ENCODE peak calls at places on chromosomes 13 and 19, in six cellular contexts. One of them, this sample, is unnamed.

GRCh38 chr13:46297338-46297737 is 85.6 kb downstream of the LRRC63 start:
- DNase-seq in heart left ventricle: no peak
- DNase-seq in trophoblast cell: peak; percentile 36
- DNase-seq in uterus: no peak
- DNase-seq in tibial nerve: no peak
- DNase-seq in neural progenitor cell: no peak
- DNase-seq in this sample: no peak

GRCh38 chr19:40165362-40165937 is 25.8 kb upstream of the MAP3K10 start:
- DNase-seq in uterus: peak; percentile 16
- DNase-seq in tibial nerve: peak; percentile 33
- DNase-seq in neural progenitor cell: peak; percentile 83
- DNase-seq in heart left ventricle: peak; percentile 49
- DNase-seq in trophoblast cell: peak; percentile 10
- DNase-seq in this sample: peak; percentile 84

GRCh38 chr13:29301027-29301426 is 294.5 kb downstream of the SLC7A1 start:
- DNase-seq in heart left ventricle: no peak
- DNase-seq in trophoblast cell: no peak
- DNase-seq in neural progenitor cell: no peak
- DNase-seq in uterus: no peak
- DNase-seq in tibial nerve: no peak
- DNase-seq in this sample: no peak

GRCh38 chr13:80334582-80335260 is 6.2 kb downstream of the SPRY2 start:
- DNase-seq in neural progenitor cell: no peak
- DNase-seq in trophoblast cell: no peak
- DNase-seq in uterus: no peak
- DNase-seq in tibial nerve: no peak
- DNase-seq in heart left ventricle: no peak
- DNase-seq in this sample: no peak

GRCh38 chr19:19138110-19138981 is at the start of gene TMEM161A:
- DNase-seq in tibial nerve: peak; percentile 98
- DNase-seq in heart left ventricle: peak; percentile 99
- DNase-seq in neural progenitor cell: peak; percentile 98
- DNase-seq in uterus: peak; percentile 98
- DNase-seq in trophoblast cell: peak; percentile 99
- DNase-seq in this sample: peak; percentile 98

GRCh38 chr13:45674908-45675307 is 27.2 kb upstream of the CBY2 start:
- DNase-seq in neural progenitor cell: peak; percentile 75
- DNase-seq in heart left ventricle: no peak
- DNase-seq in tibial nerve: no peak
- DNase-seq in trophoblast cell: no peak
- DNase-seq in uterus: no peak
- DNase-seq in this sample: peak; percentile 90

GRCh38 chr19:39133431-39134270 is 8.1 kb downstream of the PAK4 start:
- DNase-seq in tibial nerve: no peak
- DNase-seq in trophoblast cell: peak; percentile 39
- DNase-seq in heart left ventricle: no peak
- DNase-seq in neural progenitor cell: peak; percentile 54
- DNase-seq in uterus: peak; percentile 53
- DNase-seq in this sample: peak; percentile 33

GRCh38 chr13:103878891-103879605 is 812.8 kb upstream of the SLC10A2 start:
- DNase-seq in trophoblast cell: peak; percentile 64
- DNase-seq in tibial nerve: no peak
- DNase-seq in uterus: no peak
- DNase-seq in neural progenitor cell: no peak
- DNase-seq in heart left ventricle: no peak
- DNase-seq in this sample: peak; percentile 6

GRCh38 chr13:63124863-63125262 is 1709.2 kb upstream of the PCDH20 start:
- DNase-seq in heart left ventricle: no peak
- DNase-seq in neural progenitor cell: no peak
- DNase-seq in uterus: no peak
- DNase-seq in tibial nerve: no peak
- DNase-seq in trophoblast cell: peak; percentile 45
- DNase-seq in this sample: no peak

GRCh38 chr19:55248166-55248675 is 10.6 kb downstream of the PPP6R1 start:
- DNase-seq in uterus: no peak
- DNase-seq in neural progenitor cell: no peak
- DNase-seq in tibial nerve: no peak
- DNase-seq in heart left ventricle: no peak
- DNase-seq in trophoblast cell: no peak
- DNase-seq in this sample: no peak

GRCh38 chr13:97279913-97280312 is 57.8 kb downstream of the MBNL2 start:
- DNase-seq in heart left ventricle: no peak
- DNase-seq in uterus: no peak
- DNase-seq in neural progenitor cell: no peak
- DNase-seq in trophoblast cell: no peak
- DNase-seq in tibial nerve: no peak
- DNase-seq in this sample: no peak

GRCh38 chr19:17456127-17456526 is 4.6 kb downstream of the NXNL1 start:
- DNase-seq in tibial nerve: no peak
- DNase-seq in neural progenitor cell: no peak
- DNase-seq in trophoblast cell: peak; percentile 42
- DNase-seq in heart left ventricle: no peak
- DNase-seq in uterus: no peak
- DNase-seq in this sample: no peak

GRCh38 chr19:17455308-17455707 is 5.4 kb downstream of the NXNL1 start:
- DNase-seq in uterus: no peak
- DNase-seq in tibial nerve: no peak
- DNase-seq in neural progenitor cell: no peak
- DNase-seq in heart left ventricle: no peak
- DNase-seq in trophoblast cell: no peak
- DNase-seq in this sample: no peak

GRCh38 chr19:17451820-17452219 is 3.4 kb upstream of the TMEM221 start:
- DNase-seq in tibial nerve: no peak
- DNase-seq in trophoblast cell: no peak
- DNase-seq in heart left ventricle: no peak
- DNase-seq in uterus: no peak
- DNase-seq in neural progenitor cell: no peak
- DNase-seq in this sample: no peak

GRCh38 chr19:17455711-17456123 is 5.0 kb downstream of the NXNL1 start:
- DNase-seq in tibial nerve: no peak
- DNase-seq in neural progenitor cell: peak; percentile 37
- DNase-seq in uterus: no peak
- DNase-seq in heart left ventricle: no peak
- DNase-seq in trophoblast cell: no peak
- DNase-seq in this sample: no peak

GRCh38 chr19:17454579-17454978 is 6.1 kb upstream of the TMEM221 start:
- DNase-seq in uterus: no peak
- DNase-seq in trophoblast cell: no peak
- DNase-seq in tibial nerve: no peak
- DNase-seq in heart left ventricle: no peak
- DNase-seq in neural progenitor cell: peak; percentile 62
- DNase-seq in this sample: no peak
- H3K27ac ChIP-seq in uterus: no peak overlapping the region
- H3K27ac ChIP-seq in trophoblast cell: no peak overlapping the region
- H3K27ac ChIP-seq in tibial nerve: no peak overlapping the region
- H3K27ac ChIP-seq in heart left ventricle: no peak overlapping the region
- H3K27ac ChIP-seq in neural progenitor cell: no peak overlapping the region
- H3K27ac ChIP-seq in this sample: no peak overlapping the region

GRCh38 chr13:50955807-50956206 is 46.2 kb downstream of the RNASEH2B start:
- DNase-seq in neural progenitor cell: no peak
- DNase-seq in uterus: no peak
- DNase-seq in trophoblast cell: no peak
- DNase-seq in heart left ventricle: no peak
- DNase-seq in tibial nerve: no peak
- DNase-seq in this sample: no peak

GRCh38 chr13:50955212-50955611 is 45.6 kb downstream of the RNASEH2B start:
- DNase-seq in trophoblast cell: no peak
- DNase-seq in heart left ventricle: no peak
- DNase-seq in neural progenitor cell: no peak
- DNase-seq in uterus: no peak
- DNase-seq in tibial nerve: no peak
- DNase-seq in this sample: no peak

GRCh38 chr13:50948576-50948975 is 39.0 kb downstream of the RNASEH2B start:
- DNase-seq in uterus: no peak
- DNase-seq in trophoblast cell: no peak
- DNase-seq in neural progenitor cell: no peak
- DNase-seq in heart left ventricle: no peak
- DNase-seq in tibial nerve: no peak
- DNase-seq in this sample: no peak

GRCh38 chr13:50950808-50951207 is 41.2 kb downstream of the RNASEH2B start:
- DNase-seq in trophoblast cell: no peak
- DNase-seq in tibial nerve: no peak
- DNase-seq in uterus: no peak
- DNase-seq in heart left ventricle: no peak
- DNase-seq in neural progenitor cell: no peak
- DNase-seq in this sample: no peak

GRCh38 chr13:50951366-50951765 is 41.8 kb downstream of the RNASEH2B start:
- DNase-seq in neural progenitor cell: no peak
- DNase-seq in uterus: no peak
- DNase-seq in heart left ventricle: no peak
- DNase-seq in tibial nerve: no peak
- DNase-seq in trophoblast cell: no peak
- DNase-seq in this sample: no peak
- H3K4me3 ChIP-seq in neural progenitor cell: no peak overlapping the region
- H3K4me3 ChIP-seq in uterus: no peak overlapping the region
- H3K4me3 ChIP-seq in heart left ventricle: no peak overlapping the region
- H3K4me3 ChIP-seq in tibial nerve: no peak overlapping the region
- H3K4me3 ChIP-seq in trophoblast cell: no peak overlapping the region
- H3K4me3 ChIP-seq in this sample: no peak overlapping the region

GRCh38 chr19:48121909-48122371 is 11.3 kb upstream of the PLA2G4C start:
- DNase-seq in heart left ventricle: no peak
- DNase-seq in trophoblast cell: no peak
- DNase-seq in neural progenitor cell: no peak
- DNase-seq in uterus: no peak
- DNase-seq in tibial nerve: no peak
- DNase-seq in this sample: no peak
- H3K27ac ChIP-seq in heart left ventricle: no peak overlapping the region
- H3K27ac ChIP-seq in trophoblast cell: peak overlapping the region; percentile 82
- H3K27ac ChIP-seq in neural progenitor cell: no peak overlapping the region
- H3K27ac ChIP-seq in uterus: peak overlapping the region; percentile 47
- H3K27ac ChIP-seq in tibial nerve: no peak overlapping the region
- H3K27ac ChIP-seq in this sample: no peak overlapping the region

GRCh38 chr13:109938255-109938936 is 152.0 kb upstream of the IRS2 start:
- DNase-seq in heart left ventricle: no peak
- DNase-seq in neural progenitor cell: no peak
- DNase-seq in trophoblast cell: no peak
- DNase-seq in uterus: no peak
- DNase-seq in tibial nerve: peak; percentile 22
- DNase-seq in this sample: no peak
- H3K4me3 ChIP-seq in heart left ventricle: no peak overlapping the region
- H3K4me3 ChIP-seq in neural progenitor cell: no peak overlapping the region
- H3K4me3 ChIP-seq in trophoblast cell: no peak overlapping the region
- H3K4me3 ChIP-seq in uterus: no peak overlapping the region
- H3K4me3 ChIP-seq in tibial nerve: no peak overlapping the region
- H3K4me3 ChIP-seq in this sample: no peak overlapping the region

GRCh38 chr19:50418186-50419021 is at the start of gene SPIB:
- DNase-seq in heart left ventricle: no peak
- DNase-seq in uterus: no peak
- DNase-seq in neural progenitor cell: peak; percentile 24
- DNase-seq in tibial nerve: no peak
- DNase-seq in trophoblast cell: no peak
- DNase-seq in this sample: no peak
- H3K27ac ChIP-seq in heart left ventricle: no peak within 1 kb of the TSS
- H3K27ac ChIP-seq in uterus: no peak within 1 kb of the TSS
- H3K27ac ChIP-seq in neural progenitor cell: no peak within 1 kb of the TSS
- H3K27ac ChIP-seq in tibial nerve: no peak within 1 kb of the TSS
- H3K27ac ChIP-seq in trophoblast cell: no peak within 1 kb of the TSS
- H3K27ac ChIP-seq in this sample: no peak within 1 kb of the TSS

GRCh38 chr19:18008814-18009213 is 844 bp downstream of the ARRDC2 start:
- DNase-seq in uterus: no peak
- DNase-seq in trophoblast cell: no peak
- DNase-seq in neural progenitor cell: no peak
- DNase-seq in heart left ventricle: no peak
- DNase-seq in tibial nerve: no peak
- DNase-seq in this sample: no peak
- H3K4me3 ChIP-seq in uterus: peak overlapping the region; percentile 43
- H3K4me3 ChIP-seq in trophoblast cell: no peak overlapping the region
- H3K4me3 ChIP-seq in neural progenitor cell: no peak overlapping the region
- H3K4me3 ChIP-seq in heart left ventricle: peak overlapping the region; percentile 74
- H3K4me3 ChIP-seq in tibial nerve: peak overlapping the region; percentile 64
- H3K4me3 ChIP-seq in this sample: no peak overlapping the region

DNA sequence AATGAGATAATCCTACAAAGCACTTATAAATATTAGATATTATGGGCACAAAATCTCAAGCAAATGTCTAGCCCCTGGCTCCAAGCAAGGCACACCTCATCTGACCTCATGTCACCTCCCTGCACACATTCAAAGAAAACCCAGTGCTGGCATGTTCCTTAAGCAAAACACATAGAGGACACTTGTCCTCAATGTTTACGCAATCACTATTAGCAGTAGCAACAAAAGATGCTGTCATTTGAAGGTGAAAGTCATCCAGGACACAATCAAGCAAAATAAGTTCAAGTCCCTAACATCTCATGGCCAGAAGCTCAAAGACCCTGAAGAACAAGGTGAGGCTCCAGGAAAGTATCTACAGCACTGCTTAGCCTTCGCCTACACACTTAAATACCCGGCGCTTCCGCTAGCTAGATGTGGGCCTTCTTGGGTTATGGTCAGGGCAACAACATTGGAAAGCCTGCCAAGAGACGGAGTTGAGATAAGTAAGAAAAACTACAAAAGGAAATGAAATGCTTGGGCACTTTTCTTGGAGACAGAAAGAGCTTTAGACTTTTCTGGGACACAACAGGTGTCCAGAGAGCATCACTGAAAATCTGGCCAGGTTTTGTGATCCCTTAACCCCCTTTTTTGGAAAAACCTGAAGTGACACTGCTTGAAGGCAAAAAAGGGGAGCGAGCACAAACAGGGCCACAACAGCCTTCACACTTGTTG is 85.7 kb downstream of the FOXO1 start:
- DNase-seq in tibial nerve: no peak
- DNase-seq in trophoblast cell: no peak
- DNase-seq in uterus: no peak
- DNase-seq in heart left ventricle: no peak
- DNase-seq in neural progenitor cell: no peak
- DNase-seq in this sample: no peak
- H3K27ac ChIP-seq in tibial nerve: peak overlapping the region; percentile 28
- H3K27ac ChIP-seq in trophoblast cell: no peak overlapping the region
- H3K27ac ChIP-seq in uterus: peak overlapping the region; percentile 27
- H3K27ac ChIP-seq in heart left ventricle: no peak overlapping the region
- H3K27ac ChIP-seq in neural progenitor cell: no peak overlapping the region
- H3K27ac ChIP-seq in this sample: no peak overlapping the region